ENCODE peak calls at places on chromosomes 12 and 14, in seven cellular contexts. Q is effector CD4-positive, alpha-beta T cell; W is stimulated activated effector memory CD8-positive, alpha-beta T cell treated with anti-CD3 and anti-CD28 coated beads, Interleukin-12 subunit alpha, Interleukin-12 subunit beta, amount 100 ng/mL, for 72 hours; L is activated CD4-positive, alpha-beta T cell treated with anti-CD3 and anti-CD28 coated beads, Interleukin-2, amount 50 U/mL, for 48 hours; X is hepatic stellate cell; R is COR-L47; D is lung microvascular endothelial cell. H is an unnamed sample.

GRCh38 chr12:51156366-51156765 is 16.6 kb downstream of the TFCP2 start:
- DNase-seq in Q (no peak), L (no peak), X (no peak), R (no peak), W (no peak), D (no peak), H (no peak)

GRCh38 chr14:23364604-23365352 is at the start of gene EFS:
- DNase-seq in W (no peak), Q (no peak), X (peak), D (no peak), R (no peak), L (no peak), H (no peak)

GRCh38 chr12:24960222-24960855 is 11.4 kb upstream of the BCAT1 start:
- DNase-seq in D (peak), W (peak), Q (no peak), R (no peak), X (peak), L (peak), H (no peak)

GRCh38 chr12:34393821-34394150 is 371.5 kb downstream of the ALG10 start:
- DNase-seq in L (no peak), R (no peak), D (no peak), X (no peak), Q (no peak), W (peak), H (no peak)

GRCh38 chr12:55057466-55057865 is 37.7 kb downstream of the NEUROD4 start:
- DNase-seq in Q (no peak), L (no peak), D (no peak), W (no peak), R (no peak), X (no peak), H (no peak)

GRCh38 chr14:68282479-68283377 is 463.1 kb downstream of the RAD51B start:
- DNase-seq in D (no peak), X (no peak), Q (peak), R (no peak), L (peak), W (peak), H (no peak)

GRCh38 chr14:81172881-81173280 is 47.9 kb downstream of the GTF2A1 start:
- DNase-seq in D (no peak), W (no peak), R (no peak), Q (no peak), X (no peak), L (no peak), H (no peak)

GRCh38 chr12:114701553-114701952 is 17.6 kb upstream of the TBX3 start:
- DNase-seq in R (no peak), X (no peak), Q (no peak), L (no peak), W (no peak), D (no peak), H (no peak)

GRCh38 chr12:112353389-112353788 is 28.8 kb downstream of the HECTD4 start:
- DNase-seq in L (peak), W (no peak), Q (no peak), D (peak), R (no peak), X (no peak), H (no peak)

GRCh38 chr12:128474916-128475315 is 207.9 kb downstream of the TMEM132C start:
- DNase-seq in X (no peak), R (no peak), W (no peak), D (no peak), Q (no peak), L (no peak), H (peak)

GRCh38 chr12:120183211-120183631 is 11.3 kb downstream of the GCN1 start:
- DNase-seq in Q (no peak), X (no peak), D (no peak), W (no peak), L (no peak), R (no peak), H (no peak)

GRCh38 chr12:102343361-102344121 is 136.8 kb downstream of the IGF1 start:
- DNase-seq in L (no peak), D (peak), Q (no peak), W (no peak), X (no peak), R (no peak), H (no peak)

GRCh38 chr14:30669594-30669993 is 47.5 kb downstream of the SCFD1 start:
- DNase-seq in D (no peak), W (no peak), R (no peak), L (no peak), X (no peak), Q (no peak), H (no peak)

GRCh38 chr14:102407258-102407657 is 44.5 kb downstream of the TECPR2 start:
- DNase-seq in R (no peak), W (no peak), L (no peak), Q (no peak), X (no peak), D (no peak), H (no peak)

GRCh38 chr14:27184371-27184901 is 586.6 kb upstream of the NOVA1 start:
- DNase-seq in Q (no peak), X (no peak), D (no peak), R (peak), L (no peak), W (no peak), H (no peak)

GRCh38 chr12:91690521-91690920 is 455.1 kb downstream of the BTG1 start:
- DNase-seq in R (no peak), X (no peak), Q (no peak), D (no peak), L (no peak), W (no peak), H (no peak)

GRCh38 chr14:87049886-87050820 is 942.8 kb downstream of the GALC start:
- DNase-seq in R (peak), W (no peak), L (peak), D (no peak), X (no peak), Q (no peak), H (no peak)

H was measured in right atrium auricular region.